ENCODE peak calls at places on chromosomes 12 and 14, in four cellular contexts. L, X, Z and P are unnamed samples.

GRCh38 chr14:90111895-90112534 is 50.2 kb downstream of the KCNK13 start:
- DNase-seq in L (no peak), X (peak), Z (no peak), P (peak)

GRCh38 chr12:130752692-130753230 is 36.7 kb upstream of the RIMBP2 start:
- DNase-seq in L (peak), X (no peak), Z (no peak), P (no peak)

GRCh38 chr12:73612571-73612970 is 925.1 kb upstream of the ATXN7L3B start:
- DNase-seq in L (no peak), X (no peak), Z (no peak), P (no peak)

GRCh38 chr14:61560323-61560722 is 135.0 kb upstream of the HIF1A start:
- DNase-seq in L (no peak), X (peak), Z (no peak), P (no peak)

GRCh38 chr14:37197421-37198272 is at the start of gene MIPOL1:
- DNase-seq in L (peak), X (peak), Z (no peak), P (peak)

GRCh38 chr14:61145903-61146411 is 135.2 kb downstream of the TMEM30B start:
- DNase-seq in L (no peak), X (peak), Z (no peak), P (peak)

GRCh38 chr12:102427542-102427923 is 52.8 kb downstream of the IGF1 start:
- DNase-seq in L (peak), X (no peak), Z (no peak), P (no peak)

GRCh38 chr14:61573748-61574513 is 121.4 kb upstream of the HIF1A start:
- DNase-seq in L (no peak), X (peak), Z (no peak), P (peak)

GRCh38 chr14:61564623-61565091 is 130.7 kb upstream of the HIF1A start:
- DNase-seq in L (no peak), X (peak), Z (no peak), P (peak)

GRCh38 chr14:37036669-37037341 is 135.6 kb downstream of the SLC25A21 start:
- DNase-seq in L (no peak), X (peak), Z (no peak), P (no peak)

GRCh38 chr12:607541-608001 is 55.7 kb downstream of the NINJ2 start:
- DNase-seq in L (no peak), X (no peak), Z (no peak), P (no peak)

GRCh38 chr14:49621114-49621881 is 699 bp downstream of the MGAT2 start:
- DNase-seq in L (peak), X (peak), Z (no peak), P (peak)

GRCh38 chr12:61993734-61994345 is 266.4 kb upstream of the USP15 start:
- DNase-seq in L (no peak), X (peak), Z (no peak), P (no peak)

DNA sequence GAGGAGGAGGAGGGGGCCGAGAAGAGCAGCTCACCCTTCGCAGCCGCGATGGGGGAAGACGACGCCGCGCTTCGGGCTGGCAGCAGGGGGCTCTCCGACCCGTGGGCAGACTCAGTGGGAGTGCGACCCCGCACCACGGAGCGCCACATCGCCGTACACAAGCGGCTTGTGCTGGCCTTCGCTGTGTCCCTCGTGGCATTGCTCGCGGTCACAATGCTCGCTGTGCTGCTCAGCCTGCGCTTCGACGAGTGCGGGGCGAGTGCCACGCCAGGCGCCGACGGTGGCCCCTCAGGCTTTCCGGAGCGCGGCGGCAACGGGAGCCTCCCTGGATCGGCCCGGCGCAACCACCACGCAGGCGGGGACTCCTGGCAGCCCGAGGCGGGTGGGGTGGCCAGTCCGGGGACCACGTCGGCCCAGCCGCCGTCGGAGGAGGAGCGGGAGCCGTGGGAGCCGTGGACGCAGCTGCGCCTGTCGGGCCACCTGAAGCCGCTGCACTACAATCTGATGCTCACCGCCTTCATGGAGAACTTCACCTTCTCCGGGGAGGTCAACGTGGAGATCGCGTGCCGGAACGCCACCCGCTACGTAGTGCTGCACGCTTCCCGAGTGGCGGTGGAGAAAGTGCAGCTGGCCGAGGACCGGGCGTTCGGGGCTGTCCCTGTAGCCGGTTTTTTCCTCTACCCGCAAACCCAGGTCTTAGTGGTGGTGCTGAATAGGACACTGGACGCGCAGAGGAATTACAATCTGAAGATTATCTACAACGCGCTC is 745 bp downstream of the TRHDE start:
- DNase-seq in L (no peak), X (peak), Z (no peak), P (peak)
- TF ChIP-seq CTCF in L (no peak), X (peak), Z (no peak), P (peak)

DNA sequence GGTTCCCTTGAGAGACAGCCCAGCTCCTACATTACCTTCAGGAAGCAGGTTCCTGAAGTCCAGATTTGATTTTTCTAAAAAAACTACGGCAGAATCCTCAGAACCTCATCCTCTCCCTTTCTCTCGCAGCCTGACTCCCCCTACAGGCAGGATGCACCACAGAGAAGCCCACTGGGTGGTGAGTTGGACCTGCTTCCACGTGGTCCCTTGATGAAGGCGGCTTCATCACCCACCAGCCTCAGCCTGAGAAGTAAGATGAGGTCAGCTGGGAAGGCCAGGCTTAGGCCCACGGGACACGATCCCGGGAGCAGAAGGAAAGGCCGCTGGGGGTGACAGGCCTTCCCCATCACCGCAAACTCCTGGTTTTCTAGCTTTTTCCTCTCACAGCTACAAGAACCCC is 83.0 kb downstream of the ACTN1 start:
- DNase-seq in L (no peak), X (no peak), Z (no peak), P (peak)
- TF ChIP-seq CTCF in L (no peak), X (peak), Z (no peak), P (peak)

GRCh38 chr12:28536088-28536487 is 345.8 kb downstream of the CCDC91 start:
- DNase-seq in L (no peak), X (peak), Z (no peak), P (peak)
- TF ChIP-seq CTCF in L (no peak), X (peak), Z (no peak), P (peak)

DNA sequence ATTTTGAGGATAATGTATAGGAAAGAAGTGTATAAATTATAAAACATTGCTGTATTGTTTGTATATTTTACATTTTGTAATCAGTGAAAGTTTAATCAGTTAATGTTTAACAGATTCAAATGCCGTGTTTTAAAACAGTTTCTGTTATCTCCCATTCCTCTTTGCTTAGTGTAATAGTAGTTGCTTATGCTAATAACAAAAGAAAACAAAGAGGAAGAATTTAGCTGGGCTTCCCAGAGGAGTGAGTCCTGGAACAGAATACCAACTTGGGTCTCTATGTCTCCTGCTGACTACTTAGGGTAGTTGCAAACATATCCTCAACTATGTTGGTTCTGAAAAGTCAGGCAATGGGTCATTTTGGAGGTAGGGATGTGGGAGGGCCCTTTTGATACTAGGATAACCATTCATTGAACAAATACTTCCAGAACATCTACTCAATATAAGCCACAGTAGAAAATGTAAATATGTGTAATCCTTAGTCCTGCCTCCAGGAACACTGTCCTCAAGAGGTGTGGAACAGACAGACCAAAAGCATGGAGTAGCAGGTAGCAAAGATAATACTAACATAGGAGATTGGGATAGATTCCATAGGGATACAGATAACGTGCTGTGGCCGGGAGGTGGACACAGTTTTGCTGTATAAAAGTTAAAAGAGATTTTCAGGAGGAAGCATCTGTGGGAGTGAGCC is 36.1 kb upstream of the EVL start:
- DNase-seq in L (no peak), X (peak), Z (no peak), P (no peak)
- TF ChIP-seq CTCF in L (no peak), X (peak), Z (no peak), P (peak)